ENCODE peak calls at places on chromosomes 2 and 18, in seven cellular contexts. Y, K, Q, H, N, V and Z are unnamed samples.

GRCh38 chr2:43075906-43076585 is 150.4 kb downstream of the ZFP36L2 start:
- DNase-seq in Y (no peak), K (no peak), Q (peak), H (peak), N (no peak), V (no peak), Z (no peak)

GRCh38 chr2:9333591-9334171 is 89.6 kb downstream of the ITGB1BP1 start:
- DNase-seq in Y (peak), K (no peak), Q (peak), H (peak), N (peak), V (no peak), Z (peak)

GRCh38 chr2:146068051-146068450 is 1548.1 kb upstream of the ZEB2 start:
- DNase-seq in Y (no peak), K (no peak), Q (no peak), H (no peak), N (no peak), V (no peak), Z (no peak)

GRCh38 chr18:2857491-2858063 is 10.8 kb downstream of the EMILIN2 start:
- DNase-seq in Y (no peak), K (peak), Q (peak), H (peak), N (no peak), V (no peak), Z (no peak)

GRCh38 chr18:6504605-6505510 is 90.1 kb upstream of the L3MBTL4 start:
- DNase-seq in Y (no peak), K (no peak), Q (no peak), H (no peak), N (no peak), V (no peak), Z (no peak)

GRCh38 chr2:202072737-202073396 is at the start of gene KIAA2012:
- DNase-seq in Y (no peak), K (no peak), Q (no peak), H (no peak), N (no peak), V (no peak), Z (peak)

GRCh38 chr2:231287696-231288095 is 89.3 kb downstream of the ARMC9 start:
- DNase-seq in Y (no peak), K (no peak), Q (peak), H (no peak), N (no peak), V (no peak), Z (no peak)

GRCh38 chr2:168702579-168702978 is 99.9 kb upstream of the NOSTRIN start:
- DNase-seq in Y (no peak), K (no peak), Q (no peak), H (no peak), N (no peak), V (no peak), Z (no peak)

GRCh38 chr2:25684577-25684976 is 11.2 kb upstream of the DTNB start:
- DNase-seq in Y (no peak), K (no peak), Q (no peak), H (no peak), N (no peak), V (no peak), Z (no peak)

GRCh38 chr2:149039213-149039724 is 770 bp downstream of the LYPD6B start:
- DNase-seq in Y (no peak), K (no peak), Q (no peak), H (no peak), N (no peak), V (no peak), Z (no peak)

GRCh38 chr2:149042881-149043280 is 4.4 kb downstream of the LYPD6B start:
- DNase-seq in Y (no peak), K (no peak), Q (no peak), H (no peak), N (no peak), V (no peak), Z (no peak)

GRCh38 chr2:149038442-149039212 is at the start of gene LYPD6B:
- DNase-seq in Y (peak), K (no peak), Q (peak), H (no peak), N (no peak), V (no peak), Z (peak)

GRCh38 chr2:149041482-149041881 is 3.0 kb downstream of the LYPD6B start:
- DNase-seq in Y (no peak), K (no peak), Q (no peak), H (no peak), N (no peak), V (no peak), Z (no peak)

DNA sequence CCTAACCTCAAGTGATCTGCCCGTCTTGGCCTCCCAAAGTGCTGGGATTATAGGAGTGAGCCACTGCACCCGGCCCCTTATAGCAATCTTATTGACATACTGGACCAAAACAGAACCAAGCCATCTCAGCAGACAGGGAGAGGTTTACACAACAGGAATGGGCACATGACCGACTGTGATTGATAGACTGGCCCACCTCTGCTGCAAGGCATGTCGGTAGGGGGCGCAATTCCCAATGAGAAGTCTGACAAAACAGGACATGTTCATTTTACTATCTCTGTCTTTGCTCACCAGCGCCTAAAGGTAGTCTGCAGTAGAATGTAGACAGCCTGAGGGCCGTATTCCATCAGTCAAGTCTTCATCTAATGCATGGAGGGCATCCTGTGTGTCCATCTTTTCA is 2.0 kb downstream of the LYPD6B start:
- DNase-seq in Y (peak), K (no peak), Q (peak), H (no peak), N (no peak), V (peak), Z (peak)
- TF ChIP-seq CTCF in Y (no peak), K (peak), Q (peak), H (no peak), N (peak), V (peak), Z (peak)

DNA sequence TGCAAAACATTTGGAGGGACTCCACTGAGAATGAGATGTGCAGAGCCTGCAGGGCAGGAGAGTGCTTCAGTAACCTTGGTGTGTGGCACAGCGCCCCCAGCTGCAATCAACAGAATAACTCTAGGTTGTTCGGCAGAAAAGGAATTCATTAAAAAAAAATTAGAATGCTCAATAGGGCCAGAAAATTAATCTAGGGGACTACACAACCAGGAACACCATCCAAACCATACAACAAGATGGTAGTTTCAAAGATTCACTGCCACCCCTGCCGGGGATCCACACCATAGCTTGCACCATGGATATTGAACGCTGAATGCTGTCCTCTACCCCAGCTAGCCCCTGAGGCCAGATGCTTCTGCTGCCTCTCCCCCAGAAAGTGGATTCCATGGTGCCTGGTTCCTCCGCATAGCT is 50.1 kb downstream of the THUMPD2 start:
- DNase-seq in Y (peak), K (peak), Q (peak), H (no peak), N (no peak), V (no peak), Z (peak)
- TF ChIP-seq CTCF in Y (peak), K (peak), Q (peak), H (peak), N (peak), V (peak), Z (peak)

GRCh38 chr2:232550351-232551261 is at the start of the genes EIF4E2 and TIGD1:
- DNase-seq in Y (peak), K (peak), Q (peak), H (peak), N (peak), V (peak), Z (peak)
- TF ChIP-seq CTCF in Y (no peak), K (no peak), Q (peak), H (peak), N (peak), V (peak), Z (peak)

GRCh38 chr2:136935119-136935518 is 169.8 kb downstream of the THSD7B start:
- DNase-seq in Y (no peak), K (no peak), Q (no peak), H (no peak), N (no peak), V (no peak), Z (no peak)

GRCh38 chr2:136929531-136929930 is 164.2 kb downstream of the THSD7B start:
- DNase-seq in Y (no peak), K (no peak), Q (no peak), H (no peak), N (no peak), V (no peak), Z (no peak)

GRCh38 chr2:136927156-136927555 is 161.8 kb downstream of the THSD7B start:
- DNase-seq in Y (no peak), K (no peak), Q (no peak), H (no peak), N (no peak), V (no peak), Z (no peak)

GRCh38 chr2:136932700-136933099 is 167.4 kb downstream of the THSD7B start:
- DNase-seq in Y (no peak), K (no peak), Q (peak), H (no peak), N (no peak), V (no peak), Z (peak)
- TF ChIP-seq CTCF in Y (no peak), K (peak), Q (peak), H (no peak), N (peak), V (peak), Z (peak)

GRCh38 chr2:109611467-109612095 is 2.2 kb downstream of the SEPTIN10 start:
- DNase-seq in Y (no peak), K (no peak), Q (peak), H (no peak), N (no peak), V (no peak), Z (no peak)
- TF ChIP-seq CTCF in Y (peak), K (no peak), Q (peak), H (peak), N (peak), V (no peak), Z (no peak)